ENCODE peak calls at places on chromosome 11, in seven cellular contexts. One of them, this sample, is unnamed.

GRCh38 chr11:116563713-116564050 is 209.1 kb downstream of the BUD13 start:
- DNase-seq in DMS 273 treated with DMSO at 0.1 percent for 48 hours: no peak
- DNase-seq in GM12878: no peak
- DNase-seq in activated effector memory CD4-positive, alpha-beta T cell treated with anti-CD3 and anti-CD28 coated beads, Interleukin-2, amount 50 U/mL, for 16 hours: no peak
- DNase-seq in GM19239: no peak
- DNase-seq in NCI-H1694 treated with DMSO at 0.1 percent for 48 hours: no peak
- DNase-seq in NCI-H748 treated with DMSO at 0.1 percent for 48 hours: no peak
- DNase-seq in this sample: no peak

GRCh38 chr11:36564376-36565032 is 3.3 kb upstream of the RAG1 start:
- DNase-seq in DMS 273 treated with DMSO at 0.1 percent for 48 hours: no peak
- DNase-seq in GM12878: peak; percentile 20
- DNase-seq in activated effector memory CD4-positive, alpha-beta T cell treated with anti-CD3 and anti-CD28 coated beads, Interleukin-2, amount 50 U/mL, for 16 hours: peak; percentile 68
- DNase-seq in GM19239: peak; percentile 7
- DNase-seq in NCI-H1694 treated with DMSO at 0.1 percent for 48 hours: peak; percentile 45
- DNase-seq in NCI-H748 treated with DMSO at 0.1 percent for 48 hours: peak; percentile 10
- DNase-seq in this sample: peak; percentile 18

GRCh38 chr11:15073361-15074205 is at the start of gene CALCB:
- DNase-seq in DMS 273 treated with DMSO at 0.1 percent for 48 hours: no peak
- DNase-seq in GM12878: no peak
- DNase-seq in activated effector memory CD4-positive, alpha-beta T cell treated with anti-CD3 and anti-CD28 coated beads, Interleukin-2, amount 50 U/mL, for 16 hours: peak; percentile 70
- DNase-seq in GM19239: no peak
- DNase-seq in NCI-H1694 treated with DMSO at 0.1 percent for 48 hours: peak; percentile 21
- DNase-seq in NCI-H748 treated with DMSO at 0.1 percent for 48 hours: peak; percentile 55
- DNase-seq in this sample: no peak

GRCh38 chr11:47961383-47961782 is 19.0 kb upstream of the PTPRJ start:
- DNase-seq in DMS 273 treated with DMSO at 0.1 percent for 48 hours: no peak
- DNase-seq in GM12878: no peak
- DNase-seq in activated effector memory CD4-positive, alpha-beta T cell treated with anti-CD3 and anti-CD28 coated beads, Interleukin-2, amount 50 U/mL, for 16 hours: no peak
- DNase-seq in GM19239: no peak
- DNase-seq in NCI-H1694 treated with DMSO at 0.1 percent for 48 hours: no peak
- DNase-seq in NCI-H748 treated with DMSO at 0.1 percent for 48 hours: no peak
- DNase-seq in this sample: no peak

GRCh38 chr11:45161252-45162063 is 15.0 kb downstream of the PRDM11 start:
- DNase-seq in DMS 273 treated with DMSO at 0.1 percent for 48 hours: no peak
- DNase-seq in GM12878: no peak
- DNase-seq in activated effector memory CD4-positive, alpha-beta T cell treated with anti-CD3 and anti-CD28 coated beads, Interleukin-2, amount 50 U/mL, for 16 hours: peak; percentile 36
- DNase-seq in GM19239: no peak
- DNase-seq in NCI-H1694 treated with DMSO at 0.1 percent for 48 hours: no peak
- DNase-seq in NCI-H748 treated with DMSO at 0.1 percent for 48 hours: no peak
- DNase-seq in this sample: no peak

GRCh38 chr11:134557571-134558257 is 145.7 kb upstream of the B3GAT1 start:
- DNase-seq in DMS 273 treated with DMSO at 0.1 percent for 48 hours: no peak
- DNase-seq in GM12878: no peak
- DNase-seq in activated effector memory CD4-positive, alpha-beta T cell treated with anti-CD3 and anti-CD28 coated beads, Interleukin-2, amount 50 U/mL, for 16 hours: no peak
- DNase-seq in GM19239: no peak
- DNase-seq in NCI-H1694 treated with DMSO at 0.1 percent for 48 hours: no peak
- DNase-seq in NCI-H748 treated with DMSO at 0.1 percent for 48 hours: no peak
- DNase-seq in this sample: no peak

GRCh38 chr11:770642-771616 is 6.4 kb downstream of the GATD1 start:
- DNase-seq in DMS 273 treated with DMSO at 0.1 percent for 48 hours: no peak
- DNase-seq in GM12878: no peak
- DNase-seq in activated effector memory CD4-positive, alpha-beta T cell treated with anti-CD3 and anti-CD28 coated beads, Interleukin-2, amount 50 U/mL, for 16 hours: no peak
- DNase-seq in GM19239: no peak
- DNase-seq in NCI-H1694 treated with DMSO at 0.1 percent for 48 hours: no peak
- DNase-seq in NCI-H748 treated with DMSO at 0.1 percent for 48 hours: no peak
- DNase-seq in this sample: no peak

GRCh38 chr11:78802058-78802633 is 227.5 kb upstream of the NARS2 start:
- DNase-seq in DMS 273 treated with DMSO at 0.1 percent for 48 hours: no peak
- DNase-seq in GM12878: no peak
- DNase-seq in activated effector memory CD4-positive, alpha-beta T cell treated with anti-CD3 and anti-CD28 coated beads, Interleukin-2, amount 50 U/mL, for 16 hours: no peak
- DNase-seq in GM19239: no peak
- DNase-seq in NCI-H1694 treated with DMSO at 0.1 percent for 48 hours: no peak
- DNase-seq in NCI-H748 treated with DMSO at 0.1 percent for 48 hours: no peak
- DNase-seq in this sample: no peak

GRCh38 chr11:3824714-3825472 is 15.9 kb downstream of the RHOG start:
- DNase-seq in DMS 273 treated with DMSO at 0.1 percent for 48 hours: no peak
- DNase-seq in GM12878: no peak
- DNase-seq in activated effector memory CD4-positive, alpha-beta T cell treated with anti-CD3 and anti-CD28 coated beads, Interleukin-2, amount 50 U/mL, for 16 hours: peak; percentile 92
- DNase-seq in GM19239: peak; percentile 79
- DNase-seq in NCI-H1694 treated with DMSO at 0.1 percent for 48 hours: no peak
- DNase-seq in NCI-H748 treated with DMSO at 0.1 percent for 48 hours: no peak
- DNase-seq in this sample: peak; percentile 91

GRCh38 chr11:105022998-105023397 is at the start of gene CASP5:
- DNase-seq in DMS 273 treated with DMSO at 0.1 percent for 48 hours: no peak
- DNase-seq in GM12878: no peak
- DNase-seq in activated effector memory CD4-positive, alpha-beta T cell treated with anti-CD3 and anti-CD28 coated beads, Interleukin-2, amount 50 U/mL, for 16 hours: no peak
- DNase-seq in GM19239: no peak
- DNase-seq in NCI-H1694 treated with DMSO at 0.1 percent for 48 hours: no peak
- DNase-seq in NCI-H748 treated with DMSO at 0.1 percent for 48 hours: no peak
- DNase-seq in this sample: no peak

This sample was measured in K562.